ENCODE peak calls at places on chromosome 1, in six cellular contexts. One of them, this sample, is unnamed.

GRCh38 chr1:201222125-201222524 is 31.5 kb downstream of the IGFN1 start:
- DNase-seq in mesendoderm: no peak
- DNase-seq in nephron progenitor cell: no peak
- DNase-seq in HepG2: peak
- DNase-seq in AG04450: no peak
- DNase-seq in iris pigment epithelial cell: no peak
- DNase-seq in this sample: no peak

GRCh38 chr1:228450200-228450599 is 33.5 kb upstream of the TRIM17 start:
- DNase-seq in nephron progenitor cell: no peak
- DNase-seq in HepG2: no peak
- DNase-seq in mesendoderm: no peak
- DNase-seq in iris pigment epithelial cell: no peak
- DNase-seq in AG04450: no peak
- DNase-seq in this sample: no peak

GRCh38 chr1:169103443-169103842 is 3.0 kb upstream of the ATP1B1 start:
- DNase-seq in HepG2: no peak
- DNase-seq in iris pigment epithelial cell: no peak
- DNase-seq in nephron progenitor cell: no peak
- DNase-seq in mesendoderm: no peak
- DNase-seq in AG04450: no peak
- DNase-seq in this sample: peak

GRCh38 chr1:8497196-8497878 is 179.4 kb downstream of the SLC45A1 start:
- DNase-seq in nephron progenitor cell: no peak
- DNase-seq in HepG2: no peak
- DNase-seq in AG04450: no peak
- DNase-seq in mesendoderm: no peak
- DNase-seq in iris pigment epithelial cell: peak
- DNase-seq in this sample: peak

GRCh38 chr1:223664106-223664505 is 1.4 kb downstream of the CAPN8 start:
- DNase-seq in iris pigment epithelial cell: no peak
- DNase-seq in AG04450: no peak
- DNase-seq in nephron progenitor cell: no peak
- DNase-seq in mesendoderm: no peak
- DNase-seq in HepG2: no peak
- DNase-seq in this sample: no peak

GRCh38 chr1:12477936-12478611 is 139.9 kb downstream of the DHRS3 start:
- DNase-seq in HepG2: peak
- DNase-seq in mesendoderm: no peak
- DNase-seq in iris pigment epithelial cell: peak
- DNase-seq in AG04450: peak
- DNase-seq in nephron progenitor cell: peak
- DNase-seq in this sample: peak

GRCh38 chr1:29569971-29570634 is 333.8 kb downstream of the PTPRU start:
- DNase-seq in iris pigment epithelial cell: peak
- DNase-seq in AG04450: peak
- DNase-seq in HepG2: peak
- DNase-seq in nephron progenitor cell: no peak
- DNase-seq in mesendoderm: no peak
- DNase-seq in this sample: no peak

GRCh38 chr1:170594227-170594626 is 62.3 kb downstream of the GORAB start:
- DNase-seq in iris pigment epithelial cell: no peak
- DNase-seq in mesendoderm: no peak
- DNase-seq in nephron progenitor cell: no peak
- DNase-seq in HepG2: no peak
- DNase-seq in AG04450: no peak
- DNase-seq in this sample: no peak

GRCh38 chr1:248852548-248852947 is 6.3 kb downstream of the ZNF692 start:
- DNase-seq in nephron progenitor cell: no peak
- DNase-seq in AG04450: no peak
- DNase-seq in iris pigment epithelial cell: no peak
- DNase-seq in HepG2: no peak
- DNase-seq in mesendoderm: no peak
- DNase-seq in this sample: no peak

GRCh38 chr1:45378184-45378583 is 37.9 kb upstream of the MUTYH start:
- DNase-seq in HepG2: no peak
- DNase-seq in mesendoderm: no peak
- DNase-seq in nephron progenitor cell: no peak
- DNase-seq in AG04450: no peak
- DNase-seq in iris pigment epithelial cell: no peak
- DNase-seq in this sample: no peak

GRCh38 chr1:107414550-107414949 is 273.7 kb downstream of the NTNG1 start:
- DNase-seq in mesendoderm: no peak
- DNase-seq in iris pigment epithelial cell: no peak
- DNase-seq in HepG2: no peak
- DNase-seq in AG04450: no peak
- DNase-seq in nephron progenitor cell: no peak
- DNase-seq in this sample: no peak

GRCh38 chr1:21378705-21379494 is 61.0 kb upstream of the NBPF3 start:
- DNase-seq in nephron progenitor cell: no peak
- DNase-seq in iris pigment epithelial cell: peak
- DNase-seq in HepG2: no peak
- DNase-seq in AG04450: no peak
- DNase-seq in mesendoderm: no peak
- DNase-seq in this sample: peak

GRCh38 chr1:210291786-210292275 is 36.9 kb upstream of the HHAT start:
- DNase-seq in AG04450: peak
- DNase-seq in nephron progenitor cell: no peak
- DNase-seq in mesendoderm: no peak
- DNase-seq in iris pigment epithelial cell: peak
- DNase-seq in HepG2: no peak
- DNase-seq in this sample: no peak

GRCh38 chr1:6083801-6084467 is 38.2 kb downstream of the KCNAB2 start:
- DNase-seq in AG04450: no peak
- DNase-seq in HepG2: no peak
- DNase-seq in mesendoderm: no peak
- DNase-seq in nephron progenitor cell: no peak
- DNase-seq in iris pigment epithelial cell: no peak
- DNase-seq in this sample: no peak

GRCh38 chr1:27668808-27669723 is 2.9 kb downstream of the IFI6 start:
- DNase-seq in nephron progenitor cell: peak
- DNase-seq in mesendoderm: peak
- DNase-seq in AG04450: no peak
- DNase-seq in HepG2: no peak
- DNase-seq in iris pigment epithelial cell: peak
- DNase-seq in this sample: peak

GRCh38 chr1:31702836-31703404 is 897 bp downstream of the COL16A1 start:
- DNase-seq in AG04450: no peak
- DNase-seq in mesendoderm: no peak
- DNase-seq in HepG2: no peak
- DNase-seq in iris pigment epithelial cell: no peak
- DNase-seq in nephron progenitor cell: no peak
- DNase-seq in this sample: no peak

GRCh38 chr1:203291201-203292096 is 13.9 kb upstream of the BTG2 start:
- DNase-seq in iris pigment epithelial cell: peak
- DNase-seq in mesendoderm: no peak
- DNase-seq in HepG2: peak
- DNase-seq in nephron progenitor cell: no peak
- DNase-seq in AG04450: no peak
- DNase-seq in this sample: peak

GRCh38 chr1:184838374-184838995 is 83.8 kb upstream of the EDEM3 start:
- DNase-seq in mesendoderm: no peak
- DNase-seq in iris pigment epithelial cell: peak
- DNase-seq in AG04450: peak
- DNase-seq in nephron progenitor cell: no peak
- DNase-seq in HepG2: no peak
- DNase-seq in this sample: peak

GRCh38 chr1:109912214-109912861 is 1.7 kb downstream of the CSF1 start:
- DNase-seq in HepG2: no peak
- DNase-seq in AG04450: no peak
- DNase-seq in nephron progenitor cell: no peak
- DNase-seq in iris pigment epithelial cell: no peak
- DNase-seq in mesendoderm: no peak
- DNase-seq in this sample: no peak

GRCh38 chr1:196660912-196661311 is 9.1 kb downstream of the CFH start:
- DNase-seq in HepG2: no peak
- DNase-seq in nephron progenitor cell: peak
- DNase-seq in AG04450: peak
- DNase-seq in mesendoderm: peak
- DNase-seq in iris pigment epithelial cell: peak
- DNase-seq in this sample: peak

GRCh38 chr1:101259744-101260148 is 22.9 kb downstream of the S1PR1 start:
- DNase-seq in nephron progenitor cell: no peak
- DNase-seq in HepG2: no peak
- DNase-seq in mesendoderm: no peak
- DNase-seq in AG04450: no peak
- DNase-seq in iris pigment epithelial cell: peak
- DNase-seq in this sample: no peak

GRCh38 chr1:182299728-182300581 is 91.6 kb downstream of the GLUL start:
- DNase-seq in HepG2: peak
- DNase-seq in iris pigment epithelial cell: peak
- DNase-seq in mesendoderm: peak
- DNase-seq in nephron progenitor cell: no peak
- DNase-seq in AG04450: no peak
- DNase-seq in this sample: peak

GRCh38 chr1:22119626-22120468 is 23.1 kb downstream of the WNT4 start:
- DNase-seq in mesendoderm: no peak
- DNase-seq in nephron progenitor cell: no peak
- DNase-seq in HepG2: no peak
- DNase-seq in iris pigment epithelial cell: no peak
- DNase-seq in AG04450: no peak
- DNase-seq in this sample: no peak

GRCh38 chr1:222064388-222065201 is 322.7 kb upstream of the DUSP10 start:
- DNase-seq in iris pigment epithelial cell: peak
- DNase-seq in mesendoderm: no peak
- DNase-seq in HepG2: no peak
- DNase-seq in AG04450: peak
- DNase-seq in nephron progenitor cell: no peak
- DNase-seq in this sample: no peak

GRCh38 chr1:234519506-234519905 is 40.5 kb upstream of the TARBP1 start:
- DNase-seq in mesendoderm: no peak
- DNase-seq in AG04450: no peak
- DNase-seq in nephron progenitor cell: no peak
- DNase-seq in iris pigment epithelial cell: no peak
- DNase-seq in HepG2: no peak
- DNase-seq in this sample: peak

GRCh38 chr1:31705080-31705866 is 1.5 kb upstream of the COL16A1 start:
- DNase-seq in HepG2: peak
- DNase-seq in iris pigment epithelial cell: peak
- DNase-seq in mesendoderm: peak
- DNase-seq in nephron progenitor cell: peak
- DNase-seq in AG04450: no peak
- DNase-seq in this sample: peak

GRCh38 chr1:92851729-92852128 is 19.9 kb downstream of the RPL5 start:
- DNase-seq in nephron progenitor cell: no peak
- DNase-seq in HepG2: no peak
- DNase-seq in AG04450: no peak
- DNase-seq in mesendoderm: no peak
- DNase-seq in iris pigment epithelial cell: no peak
- DNase-seq in this sample: no peak

GRCh38 chr1:212782422-212783154 is 9.0 kb downstream of the NSL1 start:
- DNase-seq in iris pigment epithelial cell: peak
- DNase-seq in AG04450: no peak
- DNase-seq in nephron progenitor cell: no peak
- DNase-seq in HepG2: peak
- DNase-seq in mesendoderm: peak
- DNase-seq in this sample: peak

GRCh38 chr1:168092151-168092550 is 44.6 kb downstream of the GPR161 start:
- DNase-seq in iris pigment epithelial cell: no peak
- DNase-seq in HepG2: no peak
- DNase-seq in mesendoderm: no peak
- DNase-seq in AG04450: no peak
- DNase-seq in nephron progenitor cell: no peak
- DNase-seq in this sample: no peak

This sample was measured in left kidney.